ENCODE peak calls at places on chromosomes 4 and X, in nine cellular contexts. One of them, this sample, is unnamed.

GRCh38 chrX:118975831-118976598 is 1.6 kb downstream of the LONRF3 start:
- DNase-seq in adipocyte: peak; percentile 46
- DNase-seq in brain microvascular endothelial cell: no peak
- DNase-seq in mammary epithelial cell: no peak
- DNase-seq in CD4-positive, alpha-beta memory T cell: peak; percentile 60
- DNase-seq in uterus: peak; percentile 77
- DNase-seq in HCT116: no peak
- DNase-seq in CD4-positive, CD25-positive, alpha-beta regulatory T cell: peak; percentile 54
- DNase-seq in SJSA1: peak; percentile 57
- DNase-seq in this sample: no peak

GRCh38 chr4:128951316-128951715 is 141.8 kb downstream of the JADE1 start:
- DNase-seq in adipocyte: no peak
- DNase-seq in brain microvascular endothelial cell: no peak
- DNase-seq in mammary epithelial cell: no peak
- DNase-seq in CD4-positive, alpha-beta memory T cell: no peak
- DNase-seq in uterus: no peak
- DNase-seq in HCT116: no peak
- DNase-seq in CD4-positive, CD25-positive, alpha-beta regulatory T cell: no peak
- DNase-seq in SJSA1: no peak
- DNase-seq in this sample: no peak

GRCh38 chrX:110210417-110211139 is 107.3 kb downstream of the AMMECR1 start:
- DNase-seq in adipocyte: peak; percentile 46
- DNase-seq in brain microvascular endothelial cell: peak; percentile 50
- DNase-seq in mammary epithelial cell: peak; percentile 84
- DNase-seq in CD4-positive, alpha-beta memory T cell: no peak
- DNase-seq in uterus: no peak
- DNase-seq in HCT116: peak; percentile 40
- DNase-seq in CD4-positive, CD25-positive, alpha-beta regulatory T cell: no peak
- DNase-seq in SJSA1: peak; percentile 85
- DNase-seq in this sample: peak; percentile 75

GRCh38 chr4:182224192-182224850 is 18.9 kb upstream of the TENM3 start:
- DNase-seq in adipocyte: no peak
- DNase-seq in brain microvascular endothelial cell: no peak
- DNase-seq in mammary epithelial cell: no peak
- DNase-seq in CD4-positive, alpha-beta memory T cell: no peak
- DNase-seq in uterus: no peak
- DNase-seq in HCT116: no peak
- DNase-seq in CD4-positive, CD25-positive, alpha-beta regulatory T cell: no peak
- DNase-seq in SJSA1: no peak
- DNase-seq in this sample: no peak

GRCh38 chr4:112517067-112517588 is 1.1 kb upstream of the NEUROG2 start:
- DNase-seq in adipocyte: no peak
- DNase-seq in brain microvascular endothelial cell: no peak
- DNase-seq in mammary epithelial cell: no peak
- DNase-seq in CD4-positive, alpha-beta memory T cell: no peak
- DNase-seq in uterus: no peak
- DNase-seq in HCT116: no peak
- DNase-seq in CD4-positive, CD25-positive, alpha-beta regulatory T cell: no peak
- DNase-seq in SJSA1: peak; percentile 43
- DNase-seq in this sample: no peak

GRCh38 chr4:83108101-83108861 is 6.2 kb downstream of the PLAC8 start:
- DNase-seq in adipocyte: no peak
- DNase-seq in brain microvascular endothelial cell: no peak
- DNase-seq in mammary epithelial cell: no peak
- DNase-seq in CD4-positive, alpha-beta memory T cell: peak; percentile 33
- DNase-seq in uterus: no peak
- DNase-seq in HCT116: no peak
- DNase-seq in CD4-positive, CD25-positive, alpha-beta regulatory T cell: no peak
- DNase-seq in SJSA1: no peak
- DNase-seq in this sample: no peak

GRCh38 chr4:40200881-40201797 is 4.3 kb downstream of the RHOH start:
- DNase-seq in adipocyte: peak; percentile 11
- DNase-seq in brain microvascular endothelial cell: no peak
- DNase-seq in mammary epithelial cell: no peak
- DNase-seq in CD4-positive, alpha-beta memory T cell: peak; percentile 45
- DNase-seq in uterus: no peak
- DNase-seq in HCT116: no peak
- DNase-seq in CD4-positive, CD25-positive, alpha-beta regulatory T cell: no peak
- DNase-seq in SJSA1: peak; percentile 16
- DNase-seq in this sample: no peak

GRCh38 chr4:76194325-76194724 is 19.3 kb downstream of the SCARB2 start:
- DNase-seq in adipocyte: peak; percentile 95
- DNase-seq in brain microvascular endothelial cell: peak; percentile 94
- DNase-seq in mammary epithelial cell: peak; percentile 96
- DNase-seq in CD4-positive, alpha-beta memory T cell: no peak
- DNase-seq in uterus: no peak
- DNase-seq in HCT116: no peak
- DNase-seq in CD4-positive, CD25-positive, alpha-beta regulatory T cell: no peak
- DNase-seq in SJSA1: no peak
- DNase-seq in this sample: peak; percentile 78

GRCh38 chr4:8922481-8922880 is 50.8 kb upstream of the HMX1 start:
- DNase-seq in adipocyte: no peak
- DNase-seq in brain microvascular endothelial cell: no peak
- DNase-seq in mammary epithelial cell: no peak
- DNase-seq in CD4-positive, alpha-beta memory T cell: no peak
- DNase-seq in uterus: no peak
- DNase-seq in HCT116: no peak
- DNase-seq in CD4-positive, CD25-positive, alpha-beta regulatory T cell: no peak
- DNase-seq in SJSA1: no peak
- DNase-seq in this sample: no peak

GRCh38 chr4:159360549-159360948 is 257.7 kb downstream of the RAPGEF2 start:
- DNase-seq in adipocyte: peak; percentile 56
- DNase-seq in brain microvascular endothelial cell: peak; percentile 79
- DNase-seq in mammary epithelial cell: peak; percentile 76
- DNase-seq in CD4-positive, alpha-beta memory T cell: no peak
- DNase-seq in uterus: no peak
- DNase-seq in HCT116: no peak
- DNase-seq in CD4-positive, CD25-positive, alpha-beta regulatory T cell: no peak
- DNase-seq in SJSA1: peak; percentile 72
- DNase-seq in this sample: peak; percentile 78

GRCh38 chrX:14673764-14674163 is 144.4 kb downstream of the GLRA2 start:
- DNase-seq in adipocyte: peak; percentile 82
- DNase-seq in brain microvascular endothelial cell: peak; percentile 84
- DNase-seq in mammary epithelial cell: peak; percentile 91
- DNase-seq in CD4-positive, alpha-beta memory T cell: no peak
- DNase-seq in uterus: no peak
- DNase-seq in HCT116: peak; percentile 78
- DNase-seq in CD4-positive, CD25-positive, alpha-beta regulatory T cell: no peak
- DNase-seq in SJSA1: peak; percentile 57
- DNase-seq in this sample: peak; percentile 80

GRCh38 chr4:5036239-5036638 is 15.0 kb upstream of the STK32B start:
- DNase-seq in adipocyte: peak; percentile 72
- DNase-seq in brain microvascular endothelial cell: peak; percentile 32
- DNase-seq in mammary epithelial cell: no peak
- DNase-seq in CD4-positive, alpha-beta memory T cell: no peak
- DNase-seq in uterus: no peak
- DNase-seq in HCT116: no peak
- DNase-seq in CD4-positive, CD25-positive, alpha-beta regulatory T cell: no peak
- DNase-seq in SJSA1: no peak
- DNase-seq in this sample: no peak

GRCh38 chr4:186266699-186267467 is 894 bp downstream of the F11 start:
- DNase-seq in adipocyte: peak; percentile 27
- DNase-seq in brain microvascular endothelial cell: peak; percentile 6
- DNase-seq in mammary epithelial cell: no peak
- DNase-seq in CD4-positive, alpha-beta memory T cell: no peak
- DNase-seq in uterus: no peak
- DNase-seq in HCT116: no peak
- DNase-seq in CD4-positive, CD25-positive, alpha-beta regulatory T cell: no peak
- DNase-seq in SJSA1: no peak
- DNase-seq in this sample: no peak
- H3K4me3 ChIP-seq in adipocyte: peak overlapping the region; percentile 18
- H3K4me3 ChIP-seq in brain microvascular endothelial cell: no peak overlapping the region
- H3K4me3 ChIP-seq in mammary epithelial cell: no peak overlapping the region
- H3K4me3 ChIP-seq in CD4-positive, alpha-beta memory T cell: no peak overlapping the region
- H3K4me3 ChIP-seq in uterus: no peak overlapping the region
- H3K4me3 ChIP-seq in HCT116: no peak overlapping the region
- H3K4me3 ChIP-seq in CD4-positive, CD25-positive, alpha-beta regulatory T cell: no peak overlapping the region
- H3K4me3 ChIP-seq in SJSA1: no peak overlapping the region
- H3K4me3 ChIP-seq in this sample: no peak overlapping the region

GRCh38 chr4:156312261-156312847 is 358.7 kb upstream of the CTSO start:
- DNase-seq in adipocyte: no peak
- DNase-seq in brain microvascular endothelial cell: peak; percentile 42
- DNase-seq in mammary epithelial cell: peak; percentile 74
- DNase-seq in CD4-positive, alpha-beta memory T cell: no peak
- DNase-seq in uterus: no peak
- DNase-seq in HCT116: no peak
- DNase-seq in CD4-positive, CD25-positive, alpha-beta regulatory T cell: no peak
- DNase-seq in SJSA1: no peak
- DNase-seq in this sample: no peak
- H3K4me3 ChIP-seq in adipocyte: no peak overlapping the region
- H3K4me3 ChIP-seq in brain microvascular endothelial cell: no peak overlapping the region
- H3K4me3 ChIP-seq in mammary epithelial cell: no peak overlapping the region
- H3K4me3 ChIP-seq in CD4-positive, alpha-beta memory T cell: no peak overlapping the region
- H3K4me3 ChIP-seq in uterus: no peak overlapping the region
- H3K4me3 ChIP-seq in HCT116: no peak overlapping the region
- H3K4me3 ChIP-seq in CD4-positive, CD25-positive, alpha-beta regulatory T cell: no peak overlapping the region
- H3K4me3 ChIP-seq in SJSA1: no peak overlapping the region
- H3K4me3 ChIP-seq in this sample: no peak overlapping the region

GRCh38 chr4:26028793-26029511 is 114.9 kb downstream of the SMIM20 start:
- DNase-seq in adipocyte: peak; percentile 74
- DNase-seq in brain microvascular endothelial cell: no peak
- DNase-seq in mammary epithelial cell: no peak
- DNase-seq in CD4-positive, alpha-beta memory T cell: peak; percentile 47
- DNase-seq in uterus: peak; percentile 73
- DNase-seq in HCT116: no peak
- DNase-seq in CD4-positive, CD25-positive, alpha-beta regulatory T cell: peak; percentile 41
- DNase-seq in SJSA1: no peak
- DNase-seq in this sample: no peak
- H3K4me3 ChIP-seq in adipocyte: no peak overlapping the region
- H3K4me3 ChIP-seq in brain microvascular endothelial cell: peak overlapping the region; percentile 30
- H3K4me3 ChIP-seq in mammary epithelial cell: no peak overlapping the region
- H3K4me3 ChIP-seq in CD4-positive, alpha-beta memory T cell: no peak overlapping the region
- H3K4me3 ChIP-seq in uterus: no peak overlapping the region
- H3K4me3 ChIP-seq in HCT116: no peak overlapping the region
- H3K4me3 ChIP-seq in CD4-positive, CD25-positive, alpha-beta regulatory T cell: no peak overlapping the region
- H3K4me3 ChIP-seq in SJSA1: no peak overlapping the region
- H3K4me3 ChIP-seq in this sample: no peak overlapping the region

DNA sequence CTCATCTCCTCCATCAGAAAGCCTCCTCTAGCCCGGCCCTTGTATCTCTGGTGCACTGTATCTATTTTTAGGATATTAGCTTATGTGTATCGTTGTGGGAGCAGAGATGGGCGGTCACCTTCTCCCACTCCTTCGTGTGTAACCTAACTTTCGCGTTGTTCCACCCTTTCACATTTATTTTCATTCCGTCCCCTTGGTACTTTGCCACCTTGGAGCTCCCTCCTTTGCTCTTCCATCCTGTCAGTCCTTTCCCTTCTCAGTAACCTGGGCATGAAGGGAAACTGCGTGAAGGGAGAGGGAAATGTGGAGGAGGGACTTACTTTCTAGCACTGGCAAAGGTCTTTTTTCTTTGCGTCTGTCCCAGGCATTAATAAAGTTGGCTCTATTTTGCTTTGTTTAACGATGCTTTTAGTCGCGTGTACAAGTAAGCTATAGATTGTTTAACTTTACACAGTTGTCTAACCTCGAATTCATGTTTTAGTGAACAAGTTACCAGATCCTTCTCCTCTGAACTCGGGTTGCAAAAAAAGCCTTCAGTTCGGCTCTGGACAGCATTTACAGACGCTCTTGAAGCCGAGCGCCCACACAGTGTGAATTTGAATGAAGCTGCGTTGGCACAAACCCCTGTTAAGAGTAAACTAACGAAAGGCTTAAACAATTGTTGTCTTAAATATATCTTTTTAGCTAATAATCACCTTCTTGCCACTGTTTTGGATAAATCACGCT is 3.9 kb downstream of the PCDH10 start:
- DNase-seq in adipocyte: peak; percentile 52
- DNase-seq in brain microvascular endothelial cell: peak; percentile 13
- DNase-seq in mammary epithelial cell: no peak
- DNase-seq in CD4-positive, alpha-beta memory T cell: no peak
- DNase-seq in uterus: no peak
- DNase-seq in HCT116: no peak
- DNase-seq in CD4-positive, CD25-positive, alpha-beta regulatory T cell: no peak
- DNase-seq in SJSA1: no peak
- DNase-seq in this sample: no peak
- H3K4me3 ChIP-seq in adipocyte: peak overlapping the region; percentile 36
- H3K4me3 ChIP-seq in brain microvascular endothelial cell: peak overlapping the region; percentile 71
- H3K4me3 ChIP-seq in mammary epithelial cell: no peak overlapping the region
- H3K4me3 ChIP-seq in CD4-positive, alpha-beta memory T cell: no peak overlapping the region
- H3K4me3 ChIP-seq in uterus: peak overlapping the region; percentile 43
- H3K4me3 ChIP-seq in HCT116: no peak overlapping the region
- H3K4me3 ChIP-seq in CD4-positive, CD25-positive, alpha-beta regulatory T cell: no peak overlapping the region
- H3K4me3 ChIP-seq in SJSA1: no peak overlapping the region
- H3K4me3 ChIP-seq in this sample: peak overlapping the region; percentile 66

DNA sequence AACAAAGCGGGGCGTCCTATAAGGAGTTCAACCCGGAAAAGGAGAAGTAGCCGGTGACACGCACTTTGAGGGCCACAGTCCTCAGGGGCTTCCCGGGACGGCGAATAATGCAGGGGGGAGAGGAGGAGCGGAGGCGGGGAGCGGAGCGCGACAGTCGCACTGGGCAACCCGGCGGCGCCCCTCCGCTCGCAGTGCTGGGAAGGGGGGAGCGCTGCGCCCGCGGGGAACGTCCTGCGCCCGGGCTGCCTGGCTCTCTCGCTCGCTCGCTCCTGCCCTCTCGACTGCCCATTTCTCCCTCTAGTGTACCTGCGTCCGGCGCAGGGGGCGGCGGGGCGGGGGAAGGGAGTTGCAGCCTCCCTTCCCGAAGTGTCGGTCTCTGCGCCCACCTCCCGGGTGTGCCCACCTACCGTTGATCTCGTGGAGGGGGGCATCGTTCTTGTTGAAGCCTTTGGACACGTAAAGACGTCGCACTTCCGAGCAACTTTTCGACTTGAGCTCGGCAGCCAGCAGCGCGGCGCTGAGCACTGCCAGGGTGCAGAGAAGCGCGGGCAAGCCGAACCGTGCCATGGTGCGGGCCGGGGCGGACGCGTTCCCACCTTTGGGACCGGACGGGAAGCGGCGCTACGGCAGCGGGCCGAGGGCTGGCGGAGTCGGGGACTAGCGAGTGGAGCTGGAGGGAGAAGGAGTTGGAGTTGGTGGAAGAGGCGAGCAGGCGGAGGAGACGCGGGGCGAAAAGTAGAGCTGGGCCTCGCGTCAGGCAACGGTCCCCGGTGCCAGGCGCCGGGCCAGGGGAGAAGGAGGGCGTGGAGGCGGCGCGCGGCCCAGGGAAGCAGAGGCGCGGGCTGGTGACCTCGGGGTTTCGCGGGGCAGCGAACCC is 652 bp downstream of the GPC4 start:
- DNase-seq in adipocyte: peak; percentile 50
- DNase-seq in brain microvascular endothelial cell: no peak
- DNase-seq in mammary epithelial cell: peak; percentile 46
- DNase-seq in CD4-positive, alpha-beta memory T cell: no peak
- DNase-seq in uterus: peak; percentile 21
- DNase-seq in HCT116: no peak
- DNase-seq in CD4-positive, CD25-positive, alpha-beta regulatory T cell: no peak
- DNase-seq in SJSA1: peak; percentile 51
- DNase-seq in this sample: no peak
- H3K4me3 ChIP-seq in adipocyte: peak overlapping the region; percentile 88
- H3K4me3 ChIP-seq in brain microvascular endothelial cell: peak overlapping the region; percentile 50
- H3K4me3 ChIP-seq in mammary epithelial cell: peak overlapping the region; percentile 31
- H3K4me3 ChIP-seq in CD4-positive, alpha-beta memory T cell: no peak overlapping the region
- H3K4me3 ChIP-seq in uterus: peak overlapping the region; percentile 59
- H3K4me3 ChIP-seq in HCT116: peak overlapping the region; percentile 57
- H3K4me3 ChIP-seq in CD4-positive, CD25-positive, alpha-beta regulatory T cell: no peak overlapping the region
- H3K4me3 ChIP-seq in SJSA1: peak overlapping the region; percentile 80
- H3K4me3 ChIP-seq in this sample: peak overlapping the region; percentile 60

This sample was measured in skeletal muscle cell.